ENCODE peak calls at places on chromosomes 13 and 19, in five cellular contexts. U is SK-MEL-5, R is NCI-H1105, W is GF-D8, A is SHP77 treated with DMSO at 0.1 percent for 48 hours. E is an unnamed sample.

GRCh38 chr13:31631071-31631470 is 108.3 kb upstream of the RXFP2 start:
- DNase-seq in R (no peak), W (no peak), U (no peak), A (no peak), E (no peak)

GRCh38 chr13:59587971-59588716 is 575.6 kb downstream of the DIAPH3 start:
- DNase-seq in U (no peak), W (no peak), A (no peak), R (no peak), E (no peak)

GRCh38 chr13:78022164-78022877 is 103.7 kb upstream of the EDNRB start:
- DNase-seq in U (no peak), A (no peak), W (no peak), R (no peak), E (peak; percentile 58)

GRCh38 chr19:51259348-51260245 is 8.7 kb downstream of the SIGLECL1 start:
- DNase-seq in W (peak; percentile 3), R (peak; percentile 10), A (peak; percentile 24), U (peak; percentile 65), E (peak; percentile 18)

GRCh38 chr13:48687249-48687648 is 33.5 kb downstream of the CYSLTR2 start:
- DNase-seq in U (no peak), R (no peak), W (no peak), A (no peak), E (no peak)

GRCh38 chr19:11152318-11153062 is 3.1 kb downstream of the SPC24 start:
- DNase-seq in R (no peak), U (no peak), W (no peak), A (no peak), E (no peak)

GRCh38 chr13:105979586-105979985 is 555.9 kb downstream of the EFNB2 start:
- DNase-seq in U (no peak), R (no peak), A (no peak), W (no peak), E (no peak)

GRCh38 chr13:100721885-100722512 is 47.4 kb upstream of the TMTC4 start:
- DNase-seq in R (no peak), A (peak; percentile 32), W (peak; percentile 17), U (peak; percentile 74), E (peak; percentile 36)

GRCh38 chr19:8445488-8446001 is 770 bp downstream of the HNRNPM start:
- DNase-seq in U (peak; percentile 22), A (no peak), W (no peak), R (peak; percentile 41), E (no peak)

GRCh38 chr19:2048959-2049740 is 1.9 kb downstream of the MKNK2 start:
- DNase-seq in W (no peak), R (no peak), A (no peak), U (no peak), E (no peak)

GRCh38 chr19:7652061-7652641 is 15.2 kb downstream of the STXBP2 start:
- DNase-seq in R (peak; percentile 67), A (peak; percentile 57), W (peak; percentile 95), U (peak; percentile 59), E (peak; percentile 56)

GRCh38 chr13:93473441-93474270 is 247.0 kb downstream of the GPC6 start:
- DNase-seq in A (no peak), R (no peak), W (no peak), U (no peak), E (no peak)

GRCh38 chr19:55526216-55527196 is 10.4 kb downstream of the SBK2 start:
- DNase-seq in U (peak; percentile 23), W (peak; percentile 49), R (peak; percentile 70), A (peak; percentile 80), E (peak; percentile 23)

GRCh38 chr13:77002590-77003190 is 10.8 kb downstream of the CLN5 start:
- DNase-seq in A (peak; percentile 2), R (no peak), U (peak; percentile 61), W (no peak), E (no peak)

GRCh38 chr19:51469162-51469561 is 9.2 kb upstream of the CEACAM18 start:
- DNase-seq in A (no peak), W (peak; percentile 61), U (no peak), R (no peak), E (no peak)

GRCh38 chr13:20825476-20825875 is 51.7 kb upstream of the EEF1AKMT1 start:
- DNase-seq in U (no peak), A (peak; percentile 7), R (peak; percentile 18), W (no peak), E (no peak)